ENCODE peak calls at places on chromosomes 2 and 18, in nine cellular contexts. D, U, N, M, X, P, Q, I and Y are unnamed samples.

GRCh38 chr2:232523682-232524597 is 2.0 kb upstream of the CHRND start:
- DNase-seq in D (no peak), U (no peak), N (no peak), M (no peak), X (no peak), P (no peak), Q (peak; percentile 20), I (peak; percentile 73), Y (peak; percentile 44)

GRCh38 chr2:33167655-33168245 is 221.0 kb downstream of the LTBP1 start:
- DNase-seq in D (no peak), U (no peak), N (no peak), M (no peak), X (no peak), P (no peak), Q (no peak), I (no peak), Y (no peak)

GRCh38 chr2:143686585-143687164 is 557.5 kb downstream of the ARHGAP15 start:
- DNase-seq in D (no peak), U (no peak), N (no peak), M (no peak), X (no peak), P (no peak), Q (no peak), I (no peak), Y (peak; percentile 68)

GRCh38 chr2:27807476-27807875 is 36.0 kb downstream of the MRPL33 start:
- DNase-seq in D (no peak), U (no peak), N (peak; percentile 49), M (no peak), X (peak; percentile 49), P (no peak), Q (peak; percentile 32), I (peak; percentile 62), Y (peak; percentile 58)

GRCh38 chr18:32326450-32327309 is 136.8 kb downstream of the MEP1B start:
- DNase-seq in D (no peak), U (no peak), N (no peak), M (no peak), X (no peak), P (no peak), Q (no peak), I (no peak), Y (no peak)

GRCh38 chr18:23563377-23564043 is 22.8 kb downstream of the NPC1 start:
- DNase-seq in D (no peak), U (no peak), N (no peak), M (no peak), X (no peak), P (no peak), Q (no peak), I (no peak), Y (peak; percentile 50)

GRCh38 chr2:72982781-72983499 is 65.6 kb downstream of the EMX1 start:
- DNase-seq in D (no peak), U (no peak), N (no peak), M (no peak), X (no peak), P (no peak), Q (no peak), I (no peak), Y (no peak)

GRCh38 chr2:181457741-181458425 is 697 bp downstream of the ITGA4 start:
- DNase-seq in D (peak; percentile 51), U (peak; percentile 60), N (peak; percentile 22), M (peak; percentile 27), X (peak; percentile 63), P (no peak), Q (peak; percentile 61), I (peak; percentile 60), Y (peak; percentile 62)

DNA sequence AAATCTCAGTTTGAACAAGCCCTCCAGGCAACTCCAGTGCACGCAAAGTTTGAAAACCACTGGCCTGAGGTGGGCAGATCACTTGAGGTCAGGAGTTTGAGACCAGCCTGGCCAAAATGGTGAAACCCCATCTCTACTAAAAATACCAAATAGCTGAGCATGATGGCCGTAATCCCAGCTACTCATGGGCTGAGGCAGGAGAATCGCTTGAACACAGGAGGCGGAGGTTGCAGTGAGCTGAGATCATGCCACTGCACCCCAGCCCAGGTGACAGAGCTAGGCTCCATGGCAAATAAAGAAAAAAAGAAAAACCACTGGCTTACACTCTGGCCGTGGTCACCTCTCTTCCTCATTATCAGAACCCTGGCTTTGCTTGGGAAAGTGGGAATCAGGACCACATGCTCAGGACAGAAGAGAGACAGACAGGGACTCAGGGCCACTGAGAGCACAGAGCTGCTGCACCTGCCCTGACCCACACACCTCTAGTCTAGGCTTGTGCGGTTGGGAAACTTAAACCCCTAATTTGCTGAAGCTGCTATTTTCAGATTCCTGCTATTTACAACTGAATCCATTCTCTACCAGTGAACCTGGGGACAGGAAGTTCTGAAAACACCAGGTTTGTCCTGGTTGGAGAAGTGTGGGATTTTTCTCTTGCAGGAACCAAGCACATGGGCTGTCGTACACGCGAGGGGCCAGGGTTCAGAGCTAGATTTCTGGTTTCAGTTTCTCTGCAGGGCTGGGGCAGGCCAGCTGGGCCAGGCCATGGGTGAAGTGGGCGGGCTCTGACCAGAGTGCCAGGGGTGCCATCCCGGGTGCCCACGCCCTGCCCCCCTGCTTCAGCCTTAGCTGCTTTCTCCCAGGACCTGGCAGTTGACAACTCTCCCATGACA is 51.6 kb upstream of the SLC1A4 start:
- DNase-seq in D (peak; percentile 50), U (peak; percentile 61), N (peak; percentile 76), M (peak; percentile 37), X (peak; percentile 82), P (no peak), Q (peak; percentile 66), I (peak; percentile 62), Y (no peak)
- H3K4me3 ChIP-seq in D (peak overlapping the region; percentile 52), U (peak overlapping the region; percentile 20), N (peak overlapping the region; percentile 35), M (no peak overlapping the region), X (peak overlapping the region; percentile 40), P (no peak overlapping the region), Q (no peak overlapping the region), I (no peak overlapping the region), Y (no peak overlapping the region)

DNA sequence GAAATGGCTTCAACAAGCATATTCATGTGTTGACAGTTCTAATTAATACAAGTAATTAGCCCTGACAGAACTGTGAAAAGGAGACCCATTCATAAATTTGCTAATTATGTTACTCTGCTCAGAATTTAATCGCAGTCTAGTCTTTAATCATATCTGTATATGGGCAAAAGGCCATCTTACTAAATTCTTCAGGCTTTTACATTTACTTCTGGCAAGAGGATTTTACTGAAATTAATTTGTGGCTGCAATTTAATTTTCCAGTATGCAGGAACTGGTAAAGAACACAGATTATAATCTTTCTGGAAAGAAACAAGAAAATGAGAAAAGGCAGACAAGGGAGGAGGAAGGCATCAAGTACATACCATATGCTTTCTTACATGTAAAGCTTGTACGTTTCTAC is 126.5 kb downstream of the RHBDD1 start:
- DNase-seq in D (no peak), U (no peak), N (no peak), M (no peak), X (no peak), P (no peak), Q (no peak), I (no peak), Y (no peak)
- H3K4me3 ChIP-seq in D (no peak overlapping the region), U (no peak overlapping the region), N (no peak overlapping the region), M (no peak overlapping the region), X (no peak overlapping the region), P (no peak overlapping the region), Q (no peak overlapping the region), I (no peak overlapping the region), Y (no peak overlapping the region)

GRCh38 chr2:195320416-195320973 is 336.5 kb upstream of the SLC39A10 start:
- DNase-seq in D (no peak), U (no peak), N (no peak), M (no peak), X (no peak), P (no peak), Q (no peak), I (no peak), Y (no peak)

GRCh38 chr2:195317533-195317932 is 339.5 kb upstream of the SLC39A10 start:
- DNase-seq in D (no peak), U (no peak), N (no peak), M (no peak), X (no peak), P (no peak), Q (no peak), I (no peak), Y (no peak)

GRCh38 chr2:195318440-195319111 is 338.4 kb upstream of the SLC39A10 start:
- DNase-seq in D (no peak), U (no peak), N (peak; percentile 62), M (no peak), X (no peak), P (no peak), Q (peak; percentile 35), I (no peak), Y (peak; percentile 63)

GRCh38 chr2:195319548-195320415 is 337.2 kb upstream of the SLC39A10 start:
- DNase-seq in D (no peak), U (no peak), N (no peak), M (no peak), X (no peak), P (no peak), Q (no peak), I (no peak), Y (no peak)

DNA sequence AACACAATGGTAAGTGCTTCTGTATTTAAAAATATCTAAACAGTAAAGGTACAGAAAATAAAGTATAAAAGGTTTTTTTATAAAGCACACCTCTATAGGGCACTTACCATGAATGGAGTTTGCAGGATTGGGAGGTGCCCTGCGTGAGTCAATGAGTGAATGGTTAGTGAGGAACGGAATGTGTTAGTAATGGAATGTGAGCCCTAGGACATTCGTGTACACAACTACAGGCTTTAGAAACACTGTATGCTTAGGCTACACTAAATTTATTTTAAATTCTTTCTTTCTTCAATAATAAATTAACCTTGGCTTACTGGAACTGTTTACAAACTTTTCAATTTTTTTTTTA is 337.9 kb upstream of the SLC39A10 start:
- DNase-seq in D (no peak), U (no peak), N (no peak), M (no peak), X (no peak), P (no peak), Q (no peak), I (no peak), Y (peak; percentile 49)
- H3K4me3 ChIP-seq in D (no peak overlapping the region), U (no peak overlapping the region), N (no peak overlapping the region), M (no peak overlapping the region), X (no peak overlapping the region), P (no peak overlapping the region), Q (no peak overlapping the region), I (no peak overlapping the region), Y (no peak overlapping the region)

GRCh38 chr2:69180227-69180626 is 167.2 kb downstream of the ANTXR1 start:
- DNase-seq in D (no peak), U (no peak), N (no peak), M (no peak), X (no peak), P (no peak), Q (no peak), I (no peak), Y (no peak)

GRCh38 chr2:69173706-69174105 is 160.7 kb downstream of the ANTXR1 start:
- DNase-seq in D (no peak), U (no peak), N (no peak), M (no peak), X (no peak), P (no peak), Q (no peak), I (no peak), Y (no peak)

GRCh38 chr2:69177785-69178636 is 165.0 kb downstream of the ANTXR1 start:
- DNase-seq in D (no peak), U (peak; percentile 92), N (peak; percentile 95), M (peak; percentile 88), X (peak; percentile 94), P (peak; percentile 98), Q (peak; percentile 80), I (peak; percentile 68), Y (peak; percentile 41)

GRCh38 chr2:69175795-69176715 is 163.1 kb downstream of the ANTXR1 start:
- DNase-seq in D (no peak), U (no peak), N (no peak), M (no peak), X (no peak), P (no peak), Q (no peak), I (no peak), Y (no peak)

DNA sequence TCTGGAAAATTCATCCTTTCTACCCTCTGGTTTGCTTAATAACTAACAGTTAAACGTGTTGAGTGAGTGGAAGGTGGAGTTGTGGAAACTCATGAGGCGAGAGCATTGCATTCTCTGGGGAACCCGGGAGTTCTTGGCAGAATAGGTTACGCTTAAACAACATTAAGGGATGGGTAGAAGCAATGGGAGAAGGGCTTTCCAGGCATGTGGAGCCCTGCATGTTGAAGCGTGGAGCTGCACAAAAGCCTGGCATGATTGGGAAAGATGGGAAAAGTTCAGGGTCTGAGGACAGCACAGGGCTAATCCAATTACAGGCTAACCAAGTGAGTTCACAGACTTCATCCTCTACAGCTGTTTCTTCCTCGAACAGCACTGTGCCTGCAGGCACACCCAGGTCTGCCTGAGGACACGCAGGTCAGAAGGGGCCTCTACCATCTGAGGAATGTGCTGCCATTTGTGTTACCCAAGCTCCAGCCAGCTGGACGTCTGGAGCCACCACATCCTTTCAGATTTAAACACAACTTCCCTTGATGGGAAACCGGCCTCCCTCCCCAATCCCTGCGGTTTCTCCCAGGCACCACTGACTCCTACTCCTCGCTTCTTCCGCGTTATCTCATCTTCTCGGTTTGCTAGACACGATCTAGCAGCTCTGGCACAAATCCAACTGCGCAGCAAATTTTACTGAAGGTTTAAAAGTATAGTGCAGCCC is 164.2 kb downstream of the ANTXR1 start:
- DNase-seq in D (no peak), U (peak; percentile 78), N (peak; percentile 60), M (peak; percentile 41), X (peak; percentile 70), P (peak; percentile 89), Q (peak; percentile 46), I (no peak), Y (peak; percentile 99)
- H3K4me3 ChIP-seq in D (no peak overlapping the region), U (no peak overlapping the region), N (no peak overlapping the region), M (peak overlapping the region; percentile 3), X (no peak overlapping the region), P (no peak overlapping the region), Q (no peak overlapping the region), I (no peak overlapping the region), Y (no peak overlapping the region)